ENCODE peak calls at places on chromosome 10, in eight cellular contexts. N, H, M, P, G, R, S and Z are unnamed samples.

GRCh38 chr10:97511711-97512445 is 13.2 kb downstream of the UBTD1 start:
- DNase-seq in S (no peak), H (no peak), P (no peak), G (no peak), M (no peak), R (no peak), N (no peak), Z (no peak)

GRCh38 chr10:11164806-11165590 is 147.3 kb downstream of the CELF2 start:
- DNase-seq in M (peak), N (no peak), H (peak), P (peak), R (peak), S (peak), G (peak), Z (no peak)

GRCh38 chr10:3090914-3091313 is 23.6 kb downstream of the PFKP start:
- DNase-seq in S (peak), R (no peak), H (peak), M (no peak), P (no peak), G (peak), N (peak), Z (no peak)

GRCh38 chr10:11927746-11928145 is 104.6 kb downstream of the PROSER2 start:
- DNase-seq in P (no peak), G (no peak), M (no peak), N (no peak), H (no peak), S (no peak), R (no peak), Z (no peak)

GRCh38 chr10:62443866-62444265 is 69.7 kb downstream of the ZNF365 start:
- DNase-seq in S (no peak), H (no peak), M (no peak), G (no peak), P (no peak), R (no peak), N (no peak), Z (no peak)

GRCh38 chr10:122050316-122050715 is 61.4 kb downstream of the TACC2 start:
- DNase-seq in R (no peak), S (no peak), M (no peak), H (no peak), P (no peak), G (no peak), N (no peak), Z (no peak)

GRCh38 chr10:11863353-11864105 is 40.4 kb downstream of the PROSER2 start:
- DNase-seq in P (peak), M (no peak), N (no peak), S (no peak), R (peak), G (no peak), H (no peak), Z (no peak)

GRCh38 chr10:22002531-22003110 is 909 bp downstream of the DNAJC1 start:
- DNase-seq in M (no peak), S (no peak), G (peak), H (peak), N (no peak), P (peak), R (no peak), Z (no peak)

GRCh38 chr10:117968354-117969182 is 78.2 kb downstream of the RAB11FIP2 start:
- DNase-seq in R (no peak), P (no peak), M (no peak), N (no peak), S (no peak), G (no peak), H (no peak), Z (no peak)

GRCh38 chr10:127346604-127347003 is 150.2 kb upstream of the INSYN2A start:
- DNase-seq in R (no peak), S (no peak), P (peak), M (no peak), G (no peak), H (no peak), N (no peak), Z (no peak)

GRCh38 chr10:29585488-29585976 is 49.2 kb downstream of the SVIL start:
- DNase-seq in R (no peak), P (no peak), G (no peak), N (no peak), S (no peak), M (no peak), H (no peak), Z (no peak)

GRCh38 chr10:6218692-6219493 is 16.2 kb downstream of the PFKFB3 start:
- DNase-seq in M (peak), N (no peak), P (no peak), R (no peak), G (peak), S (no peak), H (peak), Z (peak)

GRCh38 chr10:69659286-69660027 is 29.4 kb downstream of the FAM241B start:
- DNase-seq in H (no peak), M (no peak), S (no peak), G (no peak), P (no peak), R (no peak), N (no peak), Z (no peak)

GRCh38 chr10:102646610-102647432 is 2.5 kb downstream of the TRIM8 start:
- DNase-seq in M (no peak), N (no peak), R (peak), G (peak), H (no peak), P (peak), S (peak), Z (no peak)

GRCh38 chr10:122798704-122799231 is 46.9 kb downstream of the CUZD1 start:
- DNase-seq in H (no peak), S (no peak), M (no peak), P (no peak), N (no peak), G (no peak), R (no peak), Z (no peak)

GRCh38 chr10:92972066-92972870 is 88.3 kb upstream of the CYP26C1 start:
- DNase-seq in R (no peak), N (no peak), P (no peak), H (peak), M (peak), S (no peak), G (peak), Z (peak)

GRCh38 chr10:5855979-5856700 is 33.6 kb downstream of the ANKRD16 start:
- DNase-seq in N (no peak), P (no peak), R (no peak), H (no peak), S (no peak), M (no peak), G (no peak), Z (no peak)

GRCh38 chr10:271201-271600 is 135.9 kb downstream of the ZMYND11 start:
- DNase-seq in S (no peak), R (no peak), M (no peak), P (no peak), H (no peak), N (no peak), G (no peak), Z (no peak)

GRCh38 chr10:26931223-26931622 is 70.5 kb upstream of the ABI1 start:
- DNase-seq in R (no peak), S (no peak), H (no peak), M (no peak), G (no peak), N (no peak), P (no peak), Z (no peak)

GRCh38 chr10:113411456-113411855 is 141.4 kb upstream of the HABP2 start:
- DNase-seq in N (no peak), H (no peak), S (no peak), G (no peak), P (no peak), M (no peak), R (no peak), Z (no peak)